ENCODE peak calls at places on chromosomes 5 and 9, in eight cellular contexts. One of them, this sample, is unnamed.

GRCh38 chr9:90037136-90037797 is 432.5 kb downstream of the GADD45G start:
- DNase-seq in GM23338: no peak
- DNase-seq in PC-3: no peak
- DNase-seq in OCI-LY7: no peak
- DNase-seq in neural progenitor cell: peak
- DNase-seq in HCT116: no peak
- DNase-seq in GM23248: no peak
- DNase-seq in hepatocyte: no peak
- DNase-seq in this sample: no peak

GRCh38 chr9:129552064-129552463 is 68.8 kb downstream of the C9orf50 start:
- DNase-seq in OCI-LY7: no peak
- DNase-seq in neural progenitor cell: no peak
- DNase-seq in GM23338: no peak
- DNase-seq in GM23248: peak
- DNase-seq in HCT116: no peak
- DNase-seq in PC-3: no peak
- DNase-seq in hepatocyte: no peak
- DNase-seq in this sample: no peak

GRCh38 chr9:17216011-17216410 is 81.2 kb downstream of the CNTLN start:
- DNase-seq in HCT116: no peak
- DNase-seq in hepatocyte: no peak
- DNase-seq in PC-3: peak
- DNase-seq in GM23338: no peak
- DNase-seq in GM23248: peak
- DNase-seq in OCI-LY7: no peak
- DNase-seq in neural progenitor cell: no peak
- DNase-seq in this sample: no peak

GRCh38 chr9:123418052-123418430 is 62.0 kb downstream of the CRB2 start:
- DNase-seq in PC-3: no peak
- DNase-seq in GM23338: no peak
- DNase-seq in GM23248: no peak
- DNase-seq in HCT116: no peak
- DNase-seq in hepatocyte: no peak
- DNase-seq in OCI-LY7: no peak
- DNase-seq in neural progenitor cell: no peak
- DNase-seq in this sample: no peak

GRCh38 chr5:62477801-62478200 is 65.2 kb downstream of the IPO11 start:
- DNase-seq in hepatocyte: no peak
- DNase-seq in HCT116: no peak
- DNase-seq in neural progenitor cell: no peak
- DNase-seq in OCI-LY7: no peak
- DNase-seq in GM23248: peak
- DNase-seq in GM23338: no peak
- DNase-seq in PC-3: no peak
- DNase-seq in this sample: no peak

GRCh38 chr5:171628344-171628743 is 157.3 kb upstream of the SMIM23 start:
- DNase-seq in GM23338: no peak
- DNase-seq in HCT116: no peak
- DNase-seq in hepatocyte: no peak
- DNase-seq in GM23248: peak
- DNase-seq in PC-3: no peak
- DNase-seq in neural progenitor cell: no peak
- DNase-seq in OCI-LY7: no peak
- DNase-seq in this sample: no peak

GRCh38 chr9:83599071-83599470 is 23.9 kb upstream of the IDNK start:
- DNase-seq in HCT116: no peak
- DNase-seq in GM23248: no peak
- DNase-seq in GM23338: no peak
- DNase-seq in PC-3: no peak
- DNase-seq in OCI-LY7: no peak
- DNase-seq in neural progenitor cell: no peak
- DNase-seq in hepatocyte: no peak
- DNase-seq in this sample: no peak

GRCh38 chr9:84862786-84863185 is 193.3 kb downstream of the NTRK2 start:
- DNase-seq in hepatocyte: peak
- DNase-seq in GM23248: peak
- DNase-seq in GM23338: peak
- DNase-seq in OCI-LY7: no peak
- DNase-seq in PC-3: no peak
- DNase-seq in neural progenitor cell: peak
- DNase-seq in HCT116: no peak
- DNase-seq in this sample: no peak

GRCh38 chr5:165242701-165243100 is 1737.3 kb downstream of the MAT2B start:
- DNase-seq in hepatocyte: no peak
- DNase-seq in PC-3: no peak
- DNase-seq in HCT116: no peak
- DNase-seq in OCI-LY7: no peak
- DNase-seq in GM23338: no peak
- DNase-seq in neural progenitor cell: no peak
- DNase-seq in GM23248: no peak
- DNase-seq in this sample: no peak

GRCh38 chr5:7606840-7607453 is 211.0 kb downstream of the ADCY2 start:
- DNase-seq in PC-3: no peak
- DNase-seq in GM23248: no peak
- DNase-seq in neural progenitor cell: no peak
- DNase-seq in HCT116: no peak
- DNase-seq in OCI-LY7: no peak
- DNase-seq in hepatocyte: no peak
- DNase-seq in GM23338: peak
- DNase-seq in this sample: no peak

GRCh38 chr9:750264-750967 is 91.1 kb upstream of the DMRT1 start:
- DNase-seq in hepatocyte: no peak
- DNase-seq in GM23248: no peak
- DNase-seq in PC-3: no peak
- DNase-seq in HCT116: no peak
- DNase-seq in GM23338: no peak
- DNase-seq in OCI-LY7: peak
- DNase-seq in neural progenitor cell: no peak
- DNase-seq in this sample: no peak

GRCh38 chr5:88480766-88481499 is 212.3 kb upstream of the TMEM161B start:
- DNase-seq in GM23338: no peak
- DNase-seq in neural progenitor cell: no peak
- DNase-seq in hepatocyte: no peak
- DNase-seq in GM23248: peak
- DNase-seq in OCI-LY7: no peak
- DNase-seq in HCT116: no peak
- DNase-seq in PC-3: no peak
- DNase-seq in this sample: no peak

GRCh38 chr9:91186311-91187101 is 175.2 kb downstream of the AUH start:
- DNase-seq in neural progenitor cell: no peak
- DNase-seq in HCT116: no peak
- DNase-seq in GM23338: no peak
- DNase-seq in PC-3: peak
- DNase-seq in GM23248: peak
- DNase-seq in OCI-LY7: no peak
- DNase-seq in hepatocyte: no peak
- DNase-seq in this sample: no peak

GRCh38 chr5:176470539-176470938 is 22.4 kb downstream of the FAF2 start:
- DNase-seq in HCT116: no peak
- DNase-seq in GM23248: no peak
- DNase-seq in PC-3: no peak
- DNase-seq in OCI-LY7: no peak
- DNase-seq in GM23338: no peak
- DNase-seq in neural progenitor cell: no peak
- DNase-seq in hepatocyte: no peak
- DNase-seq in this sample: no peak

GRCh38 chr5:134435525-134435924 is 23.8 kb upstream of the CDKN2AIPNL start:
- DNase-seq in GM23338: no peak
- DNase-seq in hepatocyte: peak
- DNase-seq in HCT116: peak
- DNase-seq in GM23248: peak
- DNase-seq in PC-3: peak
- DNase-seq in neural progenitor cell: no peak
- DNase-seq in OCI-LY7: no peak
- DNase-seq in this sample: no peak

GRCh38 chr9:130631331-130632080 is 32.9 kb upstream of the PRDM12 start:
- DNase-seq in OCI-LY7: no peak
- DNase-seq in PC-3: no peak
- DNase-seq in hepatocyte: no peak
- DNase-seq in neural progenitor cell: no peak
- DNase-seq in GM23338: no peak
- DNase-seq in GM23248: no peak
- DNase-seq in HCT116: no peak
- DNase-seq in this sample: no peak

GRCh38 chr9:20566401-20566800 is 55.9 kb downstream of the MLLT3 start:
- DNase-seq in GM23338: no peak
- DNase-seq in hepatocyte: no peak
- DNase-seq in PC-3: no peak
- DNase-seq in HCT116: no peak
- DNase-seq in GM23248: no peak
- DNase-seq in neural progenitor cell: no peak
- DNase-seq in OCI-LY7: no peak
- DNase-seq in this sample: no peak

GRCh38 chr5:43042626-43043399 is 2.7 kb upstream of the ANXA2R start:
- DNase-seq in GM23338: peak
- DNase-seq in neural progenitor cell: peak
- DNase-seq in PC-3: peak
- DNase-seq in HCT116: peak
- DNase-seq in OCI-LY7: peak
- DNase-seq in hepatocyte: peak
- DNase-seq in GM23248: peak
- DNase-seq in this sample: peak

GRCh38 chr5:128579111-128579510 is 41.1 kb upstream of the FBN2 start:
- DNase-seq in GM23338: no peak
- DNase-seq in PC-3: peak
- DNase-seq in OCI-LY7: no peak
- DNase-seq in neural progenitor cell: no peak
- DNase-seq in hepatocyte: no peak
- DNase-seq in HCT116: no peak
- DNase-seq in GM23248: peak
- DNase-seq in this sample: no peak

GRCh38 chr9:87497604-87498045 is at the start of gene DAPK1:
- DNase-seq in hepatocyte: peak
- DNase-seq in neural progenitor cell: peak
- DNase-seq in PC-3: no peak
- DNase-seq in GM23248: peak
- DNase-seq in OCI-LY7: no peak
- DNase-seq in GM23338: peak
- DNase-seq in HCT116: peak
- DNase-seq in this sample: peak

GRCh38 chr9:21395778-21396717 is 10.8 kb upstream of the IFNA2 start:
- DNase-seq in PC-3: peak
- DNase-seq in neural progenitor cell: peak
- DNase-seq in hepatocyte: peak
- DNase-seq in GM23338: peak
- DNase-seq in OCI-LY7: peak
- DNase-seq in GM23248: peak
- DNase-seq in HCT116: peak
- DNase-seq in this sample: no peak

DNA sequence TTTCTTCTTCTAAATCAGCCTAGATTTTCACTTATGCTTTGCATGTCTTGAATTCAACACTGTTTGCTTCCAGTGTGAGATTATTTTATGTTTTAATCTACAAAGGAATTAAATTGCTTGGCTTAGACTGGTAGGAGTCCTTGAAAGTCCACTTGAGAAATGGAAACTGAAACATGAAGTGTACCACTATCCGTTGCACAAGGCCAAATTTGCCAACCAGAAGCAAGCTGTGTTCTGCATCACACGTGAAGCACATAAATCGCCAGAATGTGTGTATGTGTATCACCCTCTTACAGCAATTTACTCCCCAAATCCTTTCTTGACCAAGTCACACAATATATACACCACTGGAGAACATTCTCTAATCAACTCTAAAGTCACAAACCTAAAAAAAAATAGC is 10.3 kb downstream of the SEMA6A start:
- DNase-seq in neural progenitor cell: no peak
- DNase-seq in PC-3: no peak
- DNase-seq in GM23248: no peak
- DNase-seq in hepatocyte: no peak
- DNase-seq in GM23338: no peak
- DNase-seq in OCI-LY7: no peak
- DNase-seq in HCT116: no peak
- DNase-seq in this sample: no peak
- TF ChIP-seq EZH2phosphoT487 in neural progenitor cell: no peak
- TF ChIP-seq EZH2phosphoT487 in PC-3: no peak
- TF ChIP-seq EZH2phosphoT487 in GM23248: no peak
- TF ChIP-seq EZH2phosphoT487 in hepatocyte: no peak
- TF ChIP-seq EZH2phosphoT487 in GM23338: no peak
- TF ChIP-seq EZH2phosphoT487 in OCI-LY7: no peak
- TF ChIP-seq EZH2phosphoT487 in HCT116: no peak
- TF ChIP-seq EZH2phosphoT487 in this sample: no peak

GRCh38 chr9:37491939-37492338 is 6.2 kb downstream of the POLR1E start:
- DNase-seq in GM23248: no peak
- DNase-seq in PC-3: no peak
- DNase-seq in OCI-LY7: no peak
- DNase-seq in neural progenitor cell: no peak
- DNase-seq in HCT116: no peak
- DNase-seq in hepatocyte: no peak
- DNase-seq in GM23338: no peak
- DNase-seq in this sample: no peak
- TF ChIP-seq EZH2phosphoT487 in GM23248: no peak
- TF ChIP-seq EZH2phosphoT487 in PC-3: no peak
- TF ChIP-seq EZH2phosphoT487 in OCI-LY7: no peak
- TF ChIP-seq EZH2phosphoT487 in neural progenitor cell: no peak
- TF ChIP-seq EZH2phosphoT487 in HCT116: no peak
- TF ChIP-seq EZH2phosphoT487 in hepatocyte: no peak
- TF ChIP-seq EZH2phosphoT487 in GM23338: no peak
- TF ChIP-seq EZH2phosphoT487 in this sample: no peak

GRCh38 chr9:113589890-113590289 is 126.4 kb downstream of the RGS3 start:
- DNase-seq in GM23248: peak
- DNase-seq in GM23338: no peak
- DNase-seq in neural progenitor cell: no peak
- DNase-seq in hepatocyte: peak
- DNase-seq in HCT116: no peak
- DNase-seq in PC-3: peak
- DNase-seq in OCI-LY7: peak
- DNase-seq in this sample: no peak

GRCh38 chr9:113590389-113590788 is 126.9 kb downstream of the RGS3 start:
- DNase-seq in HCT116: no peak
- DNase-seq in neural progenitor cell: no peak
- DNase-seq in GM23248: no peak
- DNase-seq in OCI-LY7: no peak
- DNase-seq in hepatocyte: no peak
- DNase-seq in PC-3: no peak
- DNase-seq in GM23338: no peak
- DNase-seq in this sample: no peak

GRCh38 chr9:113592806-113593575 is 129.5 kb downstream of the RGS3 start:
- DNase-seq in hepatocyte: no peak
- DNase-seq in GM23248: no peak
- DNase-seq in neural progenitor cell: no peak
- DNase-seq in OCI-LY7: no peak
- DNase-seq in PC-3: no peak
- DNase-seq in HCT116: no peak
- DNase-seq in GM23338: no peak
- DNase-seq in this sample: no peak

GRCh38 chr9:113591899-113592625 is 128.5 kb downstream of the RGS3 start:
- DNase-seq in HCT116: no peak
- DNase-seq in neural progenitor cell: no peak
- DNase-seq in hepatocyte: no peak
- DNase-seq in GM23338: no peak
- DNase-seq in PC-3: no peak
- DNase-seq in OCI-LY7: no peak
- DNase-seq in GM23248: no peak
- DNase-seq in this sample: no peak

GRCh38 chr9:113590991-113591898 is 127.7 kb downstream of the RGS3 start:
- DNase-seq in neural progenitor cell: peak
- DNase-seq in GM23248: peak
- DNase-seq in GM23338: peak
- DNase-seq in PC-3: peak
- DNase-seq in hepatocyte: peak
- DNase-seq in HCT116: no peak
- DNase-seq in OCI-LY7: peak
- DNase-seq in this sample: peak
- TF ChIP-seq EZH2phosphoT487 in neural progenitor cell: no peak
- TF ChIP-seq EZH2phosphoT487 in GM23248: no peak
- TF ChIP-seq EZH2phosphoT487 in GM23338: no peak
- TF ChIP-seq EZH2phosphoT487 in PC-3: no peak
- TF ChIP-seq EZH2phosphoT487 in hepatocyte: no peak
- TF ChIP-seq EZH2phosphoT487 in HCT116: no peak
- TF ChIP-seq EZH2phosphoT487 in OCI-LY7: no peak
- TF ChIP-seq EZH2phosphoT487 in this sample: no peak

GRCh38 chr5:54743997-54744788 is 226.6 kb downstream of the SNX18 start:
- DNase-seq in GM23338: peak
- DNase-seq in HCT116: no peak
- DNase-seq in neural progenitor cell: peak
- DNase-seq in GM23248: peak
- DNase-seq in hepatocyte: peak
- DNase-seq in PC-3: peak
- DNase-seq in OCI-LY7: peak
- DNase-seq in this sample: peak
- TF ChIP-seq EZH2phosphoT487 in GM23338: no peak
- TF ChIP-seq EZH2phosphoT487 in HCT116: no peak
- TF ChIP-seq EZH2phosphoT487 in neural progenitor cell: no peak
- TF ChIP-seq EZH2phosphoT487 in GM23248: peak
- TF ChIP-seq EZH2phosphoT487 in hepatocyte: no peak
- TF ChIP-seq EZH2phosphoT487 in PC-3: no peak
- TF ChIP-seq EZH2phosphoT487 in OCI-LY7: no peak
- TF ChIP-seq EZH2phosphoT487 in this sample: no peak